ENCODE peak calls at places on chromosomes 11 and 22, in five cellular contexts. One of them, this sample, is unnamed.

GRCh38 chr11:103257360-103257759 is 148.1 kb downstream of the DYNC2H1 start:
- DNase-seq in CD4-positive, alpha-beta memory T cell: no peak
- DNase-seq in right atrium auricular region: no peak
- DNase-seq in ovary: no peak
- DNase-seq in psoas muscle: no peak
- DNase-seq in this sample: no peak

GRCh38 chr11:102196816-102197215 is 86.6 kb downstream of the YAP1 start:
- DNase-seq in ovary: no peak
- DNase-seq in CD4-positive, alpha-beta memory T cell: no peak
- DNase-seq in psoas muscle: no peak
- DNase-seq in right atrium auricular region: no peak
- DNase-seq in this sample: no peak

GRCh38 chr11:112627588-112628045 is 333.6 kb upstream of the NCAM1 start:
- DNase-seq in CD4-positive, alpha-beta memory T cell: no peak
- DNase-seq in ovary: no peak
- DNase-seq in psoas muscle: no peak
- DNase-seq in right atrium auricular region: no peak
- DNase-seq in this sample: no peak

GRCh38 chr11:63951779-63952536 is 13.2 kb downstream of the NAA40 start:
- DNase-seq in ovary: no peak
- DNase-seq in psoas muscle: no peak
- DNase-seq in CD4-positive, alpha-beta memory T cell: no peak
- DNase-seq in right atrium auricular region: no peak
- DNase-seq in this sample: no peak

GRCh38 chr11:14585438-14585837 is 58.2 kb upstream of the PDE3B start:
- DNase-seq in ovary: no peak
- DNase-seq in psoas muscle: no peak
- DNase-seq in CD4-positive, alpha-beta memory T cell: no peak
- DNase-seq in right atrium auricular region: no peak
- DNase-seq in this sample: no peak

GRCh38 chr11:68128682-68129327 is 7.6 kb upstream of the CHKA start:
- DNase-seq in CD4-positive, alpha-beta memory T cell: no peak
- DNase-seq in psoas muscle: peak; percentile 65
- DNase-seq in ovary: peak; percentile 92
- DNase-seq in right atrium auricular region: no peak
- DNase-seq in this sample: peak; percentile 82

GRCh38 chr11:42778193-42778592 is 533.6 kb upstream of the API5 start:
- DNase-seq in psoas muscle: no peak
- DNase-seq in right atrium auricular region: no peak
- DNase-seq in CD4-positive, alpha-beta memory T cell: no peak
- DNase-seq in ovary: no peak
- DNase-seq in this sample: no peak

GRCh38 chr11:112539741-112540140 is 279.1 kb upstream of the PLET1 start:
- DNase-seq in right atrium auricular region: no peak
- DNase-seq in ovary: no peak
- DNase-seq in psoas muscle: no peak
- DNase-seq in CD4-positive, alpha-beta memory T cell: no peak
- DNase-seq in this sample: no peak

GRCh38 chr11:64947202-64947814 is 11.6 kb upstream of the GPHA2 start:
- DNase-seq in ovary: no peak
- DNase-seq in right atrium auricular region: no peak
- DNase-seq in CD4-positive, alpha-beta memory T cell: no peak
- DNase-seq in psoas muscle: no peak
- DNase-seq in this sample: no peak

GRCh38 chr22:35463231-35463933 is 63.4 kb downstream of the MCM5 start:
- DNase-seq in right atrium auricular region: no peak
- DNase-seq in CD4-positive, alpha-beta memory T cell: no peak
- DNase-seq in ovary: no peak
- DNase-seq in psoas muscle: no peak
- DNase-seq in this sample: no peak

GRCh38 chr11:36377759-36378553 is 81.9 kb downstream of the PRR5L start:
- DNase-seq in psoas muscle: no peak
- DNase-seq in ovary: no peak
- DNase-seq in right atrium auricular region: no peak
- DNase-seq in CD4-positive, alpha-beta memory T cell: no peak
- DNase-seq in this sample: no peak

GRCh38 chr22:17562906-17563870 is at the start of gene SLC25A18:
- DNase-seq in right atrium auricular region: peak; percentile 73
- DNase-seq in psoas muscle: peak; percentile 91
- DNase-seq in ovary: peak; percentile 56
- DNase-seq in CD4-positive, alpha-beta memory T cell: no peak
- DNase-seq in this sample: peak; percentile 24

GRCh38 chr11:134173296-134173695 is 50.5 kb downstream of the NCAPD3 start:
- DNase-seq in ovary: no peak
- DNase-seq in right atrium auricular region: no peak
- DNase-seq in CD4-positive, alpha-beta memory T cell: no peak
- DNase-seq in psoas muscle: no peak
- DNase-seq in this sample: no peak
- H3K36me3 ChIP-seq in ovary: no peaks in the 10 kb centered on the region
- H3K36me3 ChIP-seq in right atrium auricular region: peaks cover 34% of the 10 kb centered on the region
- H3K36me3 ChIP-seq in CD4-positive, alpha-beta memory T cell: peaks cover 52% of the 10 kb centered on the region
- H3K36me3 ChIP-seq in psoas muscle: peaks cover 74% of the 10 kb centered on the region
- H3K36me3 ChIP-seq in this sample: peaks cover 17% of the 10 kb centered on the region

GRCh38 chr22:20517841-20518592 is 10.6 kb downstream of the MED15 start:
- DNase-seq in CD4-positive, alpha-beta memory T cell: no peak
- DNase-seq in psoas muscle: no peak
- DNase-seq in right atrium auricular region: no peak
- DNase-seq in ovary: no peak
- DNase-seq in this sample: no peak
- H3K27ac ChIP-seq in CD4-positive, alpha-beta memory T cell: no peak overlapping the region
- H3K27ac ChIP-seq in psoas muscle: no peak overlapping the region
- H3K27ac ChIP-seq in right atrium auricular region: no peak overlapping the region
- H3K27ac ChIP-seq in ovary: no peak overlapping the region
- H3K27ac ChIP-seq in this sample: no peak overlapping the region

GRCh38 chr11:66262696-66263095 is 5.7 kb upstream of the RAB1B start:
- DNase-seq in psoas muscle: peak; percentile 40
- DNase-seq in CD4-positive, alpha-beta memory T cell: no peak
- DNase-seq in right atrium auricular region: no peak
- DNase-seq in ovary: no peak
- DNase-seq in this sample: no peak
- H3K36me3 ChIP-seq in psoas muscle: peaks cover 67% of the 10 kb centered on the region
- H3K36me3 ChIP-seq in CD4-positive, alpha-beta memory T cell: peaks cover 27% of the 10 kb centered on the region
- H3K36me3 ChIP-seq in right atrium auricular region: peaks cover 25% of the 10 kb centered on the region
- H3K36me3 ChIP-seq in ovary: no peaks in the 10 kb centered on the region
- H3K36me3 ChIP-seq in this sample: no peaks in the 10 kb centered on the region

DNA sequence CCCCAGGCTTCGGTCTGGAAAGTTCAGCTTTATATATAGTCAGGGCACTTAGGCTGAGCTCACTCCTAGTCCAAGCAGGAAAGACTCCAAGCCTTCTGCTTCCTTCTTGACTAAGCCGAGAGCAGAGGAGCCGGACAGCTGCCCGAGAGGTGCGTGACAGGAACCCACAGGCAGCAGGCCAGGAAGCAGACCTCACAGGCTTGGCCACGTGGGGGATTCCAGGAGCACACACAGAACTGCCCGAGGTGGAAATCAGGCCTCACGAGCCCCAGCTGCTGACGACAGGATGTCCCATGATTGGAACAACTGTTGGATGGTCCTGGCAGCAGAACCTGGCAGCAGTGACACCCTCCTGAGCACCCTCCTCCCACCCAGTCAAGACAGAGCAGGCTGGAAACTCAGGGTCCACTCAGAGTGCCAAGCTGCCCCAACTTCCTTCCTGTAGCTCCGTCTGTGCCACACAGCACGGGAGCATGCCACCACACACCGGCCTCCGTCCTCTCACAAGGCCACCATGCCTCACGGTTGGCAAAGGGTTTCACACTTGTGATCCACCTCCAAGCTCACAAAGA is 5.4 kb downstream of the PLA2G6 start:
- DNase-seq in CD4-positive, alpha-beta memory T cell: peak; percentile 19
- DNase-seq in ovary: peak; percentile 76
- DNase-seq in right atrium auricular region: peak; percentile 87
- DNase-seq in psoas muscle: peak; percentile 97
- DNase-seq in this sample: peak; percentile 66
- H3K27ac ChIP-seq in CD4-positive, alpha-beta memory T cell: peak overlapping the region; percentile 19
- H3K27ac ChIP-seq in ovary: no peak overlapping the region
- H3K27ac ChIP-seq in right atrium auricular region: peak overlapping the region; percentile 97
- H3K27ac ChIP-seq in psoas muscle: peak overlapping the region; percentile 99
- H3K27ac ChIP-seq in this sample: peak overlapping the region; percentile 84

GRCh38 chr11:77619576-77620198 is 17.9 kb downstream of the CLNS1A start:
- DNase-seq in ovary: no peak
- DNase-seq in right atrium auricular region: no peak
- DNase-seq in psoas muscle: no peak
- DNase-seq in CD4-positive, alpha-beta memory T cell: peak; percentile 19
- DNase-seq in this sample: no peak

GRCh38 chr11:77611921-77612320 is 22.2 kb downstream of the AQP11 start:
- DNase-seq in right atrium auricular region: no peak
- DNase-seq in ovary: no peak
- DNase-seq in psoas muscle: no peak
- DNase-seq in CD4-positive, alpha-beta memory T cell: no peak
- DNase-seq in this sample: no peak

DNA sequence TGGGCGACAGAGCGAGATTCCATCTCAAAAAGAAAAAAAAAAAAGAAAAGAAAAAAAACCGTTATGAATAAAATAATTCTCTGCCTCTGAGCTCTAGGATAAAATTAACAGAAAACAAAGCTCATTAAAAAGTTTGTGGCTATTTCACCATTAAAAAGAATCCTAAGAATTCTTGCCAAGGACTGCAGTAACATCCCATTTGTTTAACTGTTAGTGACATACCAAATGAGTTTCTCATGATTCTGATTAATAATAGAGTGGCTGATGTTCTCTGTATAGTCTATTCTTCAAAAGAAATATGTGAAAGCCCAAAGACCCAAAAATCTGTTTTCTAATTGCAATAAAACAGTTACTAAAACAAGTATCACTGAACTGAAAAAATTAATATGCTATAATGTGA is 19.7 kb downstream of the CLNS1A start:
- DNase-seq in ovary: no peak
- DNase-seq in CD4-positive, alpha-beta memory T cell: no peak
- DNase-seq in right atrium auricular region: no peak
- DNase-seq in psoas muscle: no peak
- DNase-seq in this sample: no peak
- H3K36me3 ChIP-seq in ovary: no peaks in the 10 kb centered on the region
- H3K36me3 ChIP-seq in CD4-positive, alpha-beta memory T cell: peaks cover 17% of the 10 kb centered on the region
- H3K36me3 ChIP-seq in right atrium auricular region: peaks cover 56% of the 10 kb centered on the region
- H3K36me3 ChIP-seq in psoas muscle: peaks cover 92% of the 10 kb centered on the region
- H3K36me3 ChIP-seq in this sample: peaks cover 41% of the 10 kb centered on the region

This sample was measured in thyroid gland.